ENCODE peak calls at places on chromosomes 5 and 9, in seven cellular contexts. L is testis, P is skeletal muscle cell, V is GM12864, B is cardiac fibroblast, K is tibial artery, Q is esophagus squamous epithelium. A is an unnamed sample.

GRCh38 chr5:11384441-11385250 is 519.6 kb downstream of the CTNND2 start:
- DNase-seq in Q (no peak), V (no peak), B (no peak), K (no peak), L (peak), P (no peak), A (no peak)

GRCh38 chr5:34930870-34931269 is 1.5 kb downstream of the DNAJC21 start:
- DNase-seq in L (no peak), Q (no peak), V (no peak), P (no peak), K (no peak), B (no peak), A (no peak)

GRCh38 chr9:70413427-70413797 is 1.0 kb downstream of the KLF9 start:
- DNase-seq in K (no peak), Q (peak), P (no peak), V (no peak), L (no peak), B (no peak), A (peak)

GRCh38 chr5:79069488-79070001 is at the start of the genes BHMT2 and DMGDH:
- DNase-seq in B (peak), Q (no peak), V (no peak), K (no peak), L (peak), P (no peak), A (no peak)

GRCh38 chr5:36607114-36607561 is 732 bp downstream of the SLC1A3 start:
- DNase-seq in L (peak), Q (no peak), P (no peak), V (no peak), B (peak), K (no peak), A (no peak)

GRCh38 chr9:127741831-127742434 is 6.8 kb upstream of the TOR2A start:
- DNase-seq in L (peak), V (no peak), Q (no peak), P (no peak), K (no peak), B (no peak), A (no peak)

GRCh38 chr5:11319851-11320580 is 559.0 kb upstream of the DAP start:
- DNase-seq in Q (no peak), B (no peak), K (no peak), V (no peak), L (no peak), P (no peak), A (no peak)

GRCh38 chr9:131020388-131020787 is 11.4 kb downstream of the LAMC3 start:
- DNase-seq in V (no peak), P (peak), B (peak), Q (no peak), K (no peak), L (no peak), A (no peak)

GRCh38 chr5:58114324-58114723 is 345.6 kb downstream of the PLK2 start:
- DNase-seq in L (no peak), B (peak), K (no peak), P (peak), V (no peak), Q (no peak), A (no peak)

GRCh38 chr9:121500165-121500478 is 478 bp upstream of the GGTA1 start:
- DNase-seq in B (no peak), Q (no peak), P (no peak), V (no peak), L (no peak), K (no peak), A (no peak)

GRCh38 chr5:22918511-22918910 is 65.4 kb upstream of the CDH12 start:
- DNase-seq in V (no peak), K (no peak), B (no peak), Q (no peak), L (no peak), P (no peak), A (no peak)

GRCh38 chr5:177477701-177478477 is 4.5 kb upstream of the DBN1 start:
- DNase-seq in K (no peak), B (peak), Q (no peak), P (no peak), V (no peak), L (no peak), A (no peak)

GRCh38 chr5:82367930-82368329 is 89.8 kb upstream of the RPS23 start:
- DNase-seq in P (no peak), K (no peak), Q (no peak), V (no peak), B (no peak), L (no peak), A (no peak)

GRCh38 chr9:117400131-117400530 is 14.7 kb downstream of the ASTN2 start:
- DNase-seq in P (no peak), V (no peak), K (no peak), Q (no peak), L (no peak), B (no peak), A (no peak)

GRCh38 chr5:78483809-78484521 is 123.5 kb downstream of the SCAMP1 start:
- DNase-seq in B (peak), P (peak), K (no peak), V (peak), Q (no peak), L (no peak), A (no peak)

GRCh38 chr5:69414885-69415583 is at the start of gene MARVELD2:
- DNase-seq in B (no peak), L (peak), Q (no peak), K (peak), V (no peak), P (no peak), A (no peak)

GRCh38 chr9:9881692-9882091 is 731.1 kb downstream of the PTPRD start:
- DNase-seq in Q (no peak), P (no peak), V (no peak), B (no peak), L (no peak), K (no peak), A (no peak)

GRCh38 chr5:87762631-87763030 is 349.9 kb upstream of the CCNH start:
- DNase-seq in B (no peak), P (no peak), V (no peak), Q (no peak), K (no peak), L (no peak), A (no peak)

GRCh38 chr5:124043456-124043855 is 531.5 kb downstream of the CSNK1G3 start:
- DNase-seq in P (no peak), L (no peak), K (no peak), B (peak), V (no peak), Q (no peak), A (no peak)

GRCh38 chr9:19769213-19769612 is 19.6 kb downstream of the SLC24A2 start:
- DNase-seq in P (no peak), B (no peak), Q (no peak), K (no peak), V (no peak), L (no peak), A (no peak)

DNA sequence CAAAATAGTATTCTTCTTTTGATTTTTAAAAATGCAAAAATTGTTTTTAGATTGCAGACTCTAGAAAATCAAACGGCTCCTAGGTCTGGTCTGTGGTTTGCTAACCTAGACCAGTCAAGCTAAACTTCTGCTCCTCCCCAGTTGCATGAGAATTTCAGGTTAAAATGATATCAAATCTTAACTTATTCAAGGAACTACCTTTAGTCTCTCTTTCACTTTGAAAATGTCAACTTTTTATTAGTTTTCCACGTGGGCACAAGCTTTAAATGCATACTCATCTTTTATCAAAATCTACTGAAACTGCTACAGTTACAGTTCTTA is 8.8 kb downstream of the CAMK4 start:
- DNase-seq in B (no peak), K (no peak), V (no peak), L (no peak), P (no peak), Q (no peak), A (no peak)
- H3K4me3 ChIP-seq in B (no peak), K (no peak), V (no peak), L (no peak), P (no peak), Q (no peak), A (no peak)

GRCh38 chr5:135835766-135836165 is 1.3 kb downstream of the SLC25A48 start:
- DNase-seq in P (no peak), L (no peak), Q (no peak), K (no peak), V (no peak), B (no peak), A (no peak)

GRCh38 chr5:135833961-135834638 is 363 bp upstream of the SLC25A48 start:
- DNase-seq in B (peak), K (no peak), L (peak), Q (no peak), P (no peak), V (no peak), A (no peak)

GRCh38 chr5:135832941-135833340 is 1.5 kb upstream of the SLC25A48 start:
- DNase-seq in K (no peak), L (no peak), P (no peak), V (no peak), B (no peak), Q (no peak), A (no peak)

GRCh38 chr5:135833521-135833920 is 942 bp upstream of the SLC25A48 start:
- DNase-seq in V (no peak), Q (no peak), L (no peak), K (no peak), P (no peak), B (no peak), A (no peak)

DNA sequence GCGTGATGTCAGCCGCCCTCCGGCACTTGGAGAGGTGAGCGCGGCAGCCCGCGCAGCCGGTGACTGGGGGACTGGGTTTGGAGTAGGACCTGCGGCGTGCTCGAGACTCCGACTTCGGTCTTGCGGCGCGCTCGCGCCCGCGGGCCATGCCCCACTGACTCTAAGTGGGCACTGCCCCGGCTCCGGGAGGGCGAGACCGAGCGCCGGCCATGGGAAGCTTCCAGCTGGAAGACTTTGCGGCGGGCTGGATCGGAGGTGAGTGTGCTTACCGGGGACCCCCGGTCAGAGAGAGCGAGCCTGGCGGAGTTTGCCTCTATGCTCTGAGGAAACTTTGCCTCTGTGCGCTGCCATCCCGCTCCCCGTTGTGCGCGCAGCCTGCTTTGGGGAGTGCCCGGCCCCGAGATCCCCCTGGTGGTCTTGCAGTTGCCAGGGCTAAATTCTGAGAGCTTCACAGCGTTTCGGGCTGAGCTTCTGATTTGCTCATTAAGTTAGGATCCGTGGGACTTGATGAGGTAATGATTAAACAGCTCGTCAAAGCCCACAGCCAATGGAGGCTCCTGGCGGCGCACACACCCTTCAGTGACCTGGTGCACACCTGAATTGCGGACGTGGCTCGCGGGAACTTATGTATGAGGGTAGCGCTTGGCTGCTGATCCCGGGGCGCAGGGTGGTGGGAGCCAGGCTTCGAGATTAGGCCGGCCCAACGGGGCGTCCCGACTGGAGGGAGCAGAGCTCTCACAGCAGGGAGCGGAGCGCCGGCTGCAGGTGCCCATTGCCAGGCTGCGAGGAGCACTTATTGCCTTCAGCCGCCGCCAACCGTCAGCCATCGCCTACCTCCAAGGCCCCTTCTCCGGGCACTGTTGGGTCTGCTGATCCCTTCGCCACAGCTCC is at the start of gene SLC25A48:
- DNase-seq in B (no peak), P (no peak), L (no peak), V (no peak), K (no peak), Q (no peak), A (no peak)
- H3K4me3 ChIP-seq in B (peak), P (peak), L (peak), V (no peak), K (peak), Q (peak), A (peak)

GRCh38 chr5:116629168-116629567 is 54.5 kb upstream of the SEMA6A start:
- DNase-seq in Q (no peak), P (no peak), L (no peak), V (no peak), B (no peak), K (no peak), A (no peak)

GRCh38 chr5:116626945-116627679 is 52.5 kb upstream of the SEMA6A start:
- DNase-seq in L (no peak), Q (no peak), V (peak), B (no peak), P (no peak), K (no peak), A (no peak)

GRCh38 chr5:116622375-116623075 is 47.9 kb upstream of the SEMA6A start:
- DNase-seq in Q (no peak), P (no peak), L (no peak), B (no peak), K (no peak), V (no peak), A (no peak)

GRCh38 chr5:116621599-116621998 is 47.0 kb upstream of the SEMA6A start:
- DNase-seq in K (no peak), L (no peak), B (no peak), P (no peak), Q (no peak), V (no peak), A (no peak)

GRCh38 chr5:116626272-116626723 is 51.7 kb upstream of the SEMA6A start:
- DNase-seq in P (peak), V (no peak), L (peak), K (peak), B (peak), Q (no peak), A (peak)
- H3K4me3 ChIP-seq in P (no peak), V (no peak), L (no peak), K (peak), B (no peak), Q (no peak), A (peak)

GRCh38 chr9:35732185-35733108 is at the start of the genes CREB3 and TLN1:
- DNase-seq in B (peak), Q (peak), K (peak), P (peak), L (peak), V (peak), A (peak)

GRCh38 chr9:35733109-35733541 is 659 bp downstream of the CREB3 start:
- DNase-seq in L (peak), Q (no peak), K (no peak), B (peak), V (no peak), P (no peak), A (no peak)

GRCh38 chr9:35736201-35736633 is 3.8 kb downstream of the CREB3 start:
- DNase-seq in K (peak), B (peak), P (no peak), Q (no peak), L (peak), V (no peak), A (no peak)

GRCh38 chr9:35731415-35732184 is 395 bp downstream of the TLN1 start:
- DNase-seq in Q (no peak), V (no peak), P (no peak), K (peak), L (no peak), B (no peak), A (no peak)

GRCh38 chr9:35734096-35734495 is 1.6 kb downstream of the CREB3 start:
- DNase-seq in B (peak), P (no peak), K (no peak), Q (no peak), V (no peak), L (no peak), A (no peak)
- H3K4me3 ChIP-seq in B (no peak), P (no peak), K (no peak), Q (no peak), V (no peak), L (no peak), A (no peak)

GRCh38 chr5:158695595-158696330 is 404.0 kb downstream of the EBF1 start:
- DNase-seq in K (peak), Q (no peak), P (peak), V (peak), B (peak), L (peak), A (no peak)

GRCh38 chr5:158698768-158699167 is 400.9 kb downstream of the EBF1 start:
- DNase-seq in B (no peak), P (no peak), K (no peak), L (no peak), V (no peak), Q (no peak), A (no peak)

GRCh38 chr5:158700231-158700996 is 399.3 kb downstream of the EBF1 start:
- DNase-seq in P (peak), B (peak), Q (no peak), K (no peak), V (no peak), L (no peak), A (no peak)

GRCh38 chr5:158699336-158699735 is 400.4 kb downstream of the EBF1 start:
- DNase-seq in K (no peak), B (no peak), V (no peak), P (no peak), Q (no peak), L (no peak), A (no peak)

DNA sequence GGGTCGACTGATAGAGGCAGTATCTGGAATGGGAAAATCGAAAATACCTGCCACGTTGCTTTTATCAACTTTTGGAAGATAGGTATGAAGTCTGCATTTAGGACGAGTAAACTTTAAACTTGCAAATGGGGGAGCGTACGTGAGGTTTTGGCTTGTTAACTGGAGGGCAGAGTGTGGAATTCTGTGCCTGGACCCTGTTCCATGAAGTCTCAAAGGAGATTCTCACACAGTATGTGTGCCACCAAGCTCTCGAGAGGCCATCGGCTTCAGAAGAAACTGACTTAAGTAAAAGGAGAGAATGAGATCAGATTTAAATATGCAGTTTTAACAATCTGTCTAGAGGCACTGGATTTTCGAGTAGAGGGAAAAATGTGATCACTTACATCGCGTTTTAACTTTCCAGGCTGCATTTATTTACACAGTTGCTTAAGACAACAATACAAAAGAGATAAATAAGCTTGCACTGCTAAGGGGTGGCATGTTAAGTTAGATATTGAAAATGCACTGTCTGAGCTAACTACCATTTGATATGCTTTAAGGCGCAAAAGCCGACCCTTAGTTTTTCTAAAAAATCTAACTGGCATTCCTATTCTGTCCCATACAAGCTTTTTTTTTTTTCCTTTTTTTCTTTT is 401.6 kb downstream of the EBF1 start:
- DNase-seq in P (no peak), V (no peak), L (no peak), B (no peak), K (no peak), Q (no peak), A (no peak)
- H3K4me3 ChIP-seq in P (no peak), V (no peak), L (no peak), B (no peak), K (no peak), Q (no peak), A (peak)

GRCh38 chr5:102295534-102296228 is 403 bp downstream of the SLCO4C1 start:
- DNase-seq in B (no peak), P (no peak), Q (no peak), K (no peak), L (no peak), V (no peak), A (no peak)
- H3K4me3 ChIP-seq in B (peak), P (peak), Q (peak), K (peak), L (peak), V (peak), A (peak)

A was measured in thoracic aorta.